ENCODE peak calls at places on chromosomes 16 and 17, in seven cellular contexts. K is HFF-Myc; W is Panc1; D is CD8-positive, alpha-beta T cell; X is Peyer's patch; Z is uterus; Y is fibroblast of lung. C is an unnamed sample.

GRCh38 chr16:19382887-19383816 is 34.5 kb upstream of the TMC5 start:
- DNase-seq in Z (no peak), K (no peak), D (no peak), X (no peak), W (no peak), Y (no peak), C (no peak)

GRCh38 chr16:88561485-88562369 is 8.5 kb upstream of the ZC3H18 start:
- DNase-seq in Y (peak), X (peak), K (no peak), W (no peak), D (peak), Z (peak), C (no peak)

GRCh38 chr17:27552467-27552779 is 78.6 kb upstream of the LGALS9 start:
- DNase-seq in D (no peak), Z (no peak), W (no peak), K (no peak), X (no peak), Y (peak), C (no peak)

GRCh38 chr16:56301391-56301850 is 110.1 kb downstream of the GNAO1 start:
- DNase-seq in K (peak), Y (peak), X (no peak), Z (no peak), D (no peak), W (no peak), C (no peak)

GRCh38 chr17:34305061-34305460 is 14.2 kb upstream of the CCL8 start:
- DNase-seq in D (no peak), W (no peak), Y (no peak), Z (no peak), K (no peak), X (no peak), C (peak)

GRCh38 chr17:64534187-64534586 is 27.4 kb downstream of the CEP95 start:
- DNase-seq in D (no peak), K (no peak), X (no peak), Y (no peak), Z (no peak), W (no peak), C (no peak)

GRCh38 chr17:17322516-17323510 is 19.6 kb downstream of the NT5M start:
- DNase-seq in Z (no peak), X (no peak), K (no peak), W (no peak), Y (no peak), D (no peak), C (no peak)

GRCh38 chr16:19330801-19331484 is 45.4 kb downstream of the CLEC19A start:
- DNase-seq in K (no peak), Y (peak), Z (no peak), W (no peak), D (no peak), X (no peak), C (no peak)

GRCh38 chr17:9224485-9224884 is 203.2 kb downstream of the NTN1 start:
- DNase-seq in Y (no peak), K (no peak), Z (no peak), D (no peak), X (no peak), W (no peak), C (no peak)

GRCh38 chr16:81641403-81642106 is 137.5 kb upstream of the PLCG2 start:
- DNase-seq in Z (no peak), W (no peak), K (no peak), Y (no peak), X (no peak), D (no peak), C (no peak)

GRCh38 chr16:24152826-24153225 is 103.3 kb upstream of the CACNG3 start:
- DNase-seq in Y (peak), X (no peak), W (no peak), K (no peak), Z (no peak), D (no peak), C (no peak)

GRCh38 chr16:89958068-89958467 is 9.5 kb downstream of the DEF8 start:
- DNase-seq in Y (peak), D (no peak), Z (no peak), X (no peak), K (no peak), W (no peak), C (no peak)

GRCh38 chr16:27243725-27244362 is 24.7 kb downstream of the NSMCE1 start:
- DNase-seq in W (no peak), Z (no peak), D (no peak), K (no peak), Y (no peak), X (peak), C (no peak)

DNA sequence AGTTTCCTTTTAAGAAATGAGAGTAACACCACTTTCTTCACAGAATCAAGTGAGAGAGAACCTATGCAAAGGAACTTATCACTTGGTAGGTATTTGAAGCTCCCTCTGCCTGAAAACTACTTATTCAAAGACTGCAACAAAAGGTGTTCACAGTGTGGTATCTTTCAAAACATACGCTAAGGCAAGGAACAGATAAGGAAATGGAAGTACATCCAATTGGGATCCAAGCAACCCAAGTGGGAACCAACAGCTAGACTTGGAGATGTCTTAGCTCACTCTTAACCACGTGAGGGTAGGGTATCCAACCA is 431 bp upstream of the PPM1E start:
- DNase-seq in X (no peak), K (no peak), Z (no peak), W (no peak), Y (no peak), D (no peak), C (no peak)
- H3K4me3 ChIP-seq in X (peak), K (peak), Z (no peak), W (peak), Y (no peak), D (peak), C (peak)

GRCh38 chr17:5422505-5422904 is 2.5 kb downstream of the RPAIN start:
- DNase-seq in Y (peak), D (no peak), W (no peak), Z (no peak), K (no peak), X (no peak), C (no peak)

GRCh38 chr17:5419959-5420653 is at the start of gene RPAIN:
- DNase-seq in D (peak), Z (peak), K (no peak), W (no peak), X (peak), Y (no peak), C (no peak)

GRCh38 chr17:5419356-5419958 is at the start of gene NUP88:
- DNase-seq in Z (peak), Y (peak), X (peak), K (peak), D (peak), W (peak), C (peak)

GRCh38 chr17:5416886-5417285 is 2.6 kb downstream of the NUP88 start:
- DNase-seq in Z (no peak), W (no peak), D (no peak), K (no peak), Y (no peak), X (no peak), C (no peak)

DNA sequence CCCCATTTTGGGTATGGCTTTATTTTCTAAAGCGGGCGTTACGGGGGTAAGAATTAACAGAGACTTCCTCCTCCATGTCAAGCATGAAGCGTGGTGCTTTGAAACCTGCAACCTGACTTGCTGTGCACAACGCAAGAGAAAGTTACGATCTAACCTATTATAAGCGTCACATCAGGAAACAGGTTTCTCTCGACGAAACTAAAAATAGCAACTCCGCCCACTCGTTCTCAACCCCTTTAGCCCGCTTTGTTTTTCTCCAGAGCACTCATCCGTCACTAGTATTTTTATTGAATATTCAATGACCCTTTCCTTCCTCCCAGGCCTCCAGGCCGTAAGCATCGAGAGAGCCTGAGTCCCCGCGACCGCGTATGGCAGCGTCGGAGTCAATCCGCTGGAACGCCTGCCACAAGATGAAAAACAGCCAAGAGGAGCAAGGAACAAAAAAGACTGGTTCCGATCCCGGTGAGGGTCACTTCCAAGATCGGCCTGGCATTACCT is 555 bp downstream of the NUP88 start:
- DNase-seq in X (peak), K (no peak), D (peak), W (no peak), Y (peak), Z (no peak), C (no peak)
- H3K4me3 ChIP-seq in X (peak), K (peak), D (peak), W (peak), Y (peak), Z (peak), C (peak)

GRCh38 chr17:79950306-79950705 is 85.4 kb downstream of the TBC1D16 start:
- DNase-seq in Z (no peak), K (no peak), W (no peak), Y (no peak), X (peak), D (no peak), C (no peak)
- H3K4me3 ChIP-seq in Z (no peak), K (no peak), W (no peak), Y (no peak), X (peak), D (no peak), C (no peak)

GRCh38 chr17:82338858-82339633 is 5.5 kb upstream of the SECTM1 start:
- DNase-seq in D (no peak), Z (peak), K (peak), W (no peak), X (peak), Y (peak), C (no peak)

GRCh38 chr17:82343560-82343959 is 10.0 kb upstream of the SECTM1 start:
- DNase-seq in X (no peak), W (no peak), D (no peak), Z (no peak), K (no peak), Y (no peak), C (no peak)

GRCh38 chr17:82342361-82343079 is 9.0 kb upstream of the SECTM1 start:
- DNase-seq in X (no peak), D (no peak), Y (no peak), Z (no peak), K (no peak), W (no peak), C (no peak)

GRCh38 chr17:82344175-82344907 is 10.8 kb upstream of the SECTM1 start:
- DNase-seq in K (no peak), Z (no peak), Y (no peak), W (no peak), X (no peak), D (no peak), C (no peak)

DNA sequence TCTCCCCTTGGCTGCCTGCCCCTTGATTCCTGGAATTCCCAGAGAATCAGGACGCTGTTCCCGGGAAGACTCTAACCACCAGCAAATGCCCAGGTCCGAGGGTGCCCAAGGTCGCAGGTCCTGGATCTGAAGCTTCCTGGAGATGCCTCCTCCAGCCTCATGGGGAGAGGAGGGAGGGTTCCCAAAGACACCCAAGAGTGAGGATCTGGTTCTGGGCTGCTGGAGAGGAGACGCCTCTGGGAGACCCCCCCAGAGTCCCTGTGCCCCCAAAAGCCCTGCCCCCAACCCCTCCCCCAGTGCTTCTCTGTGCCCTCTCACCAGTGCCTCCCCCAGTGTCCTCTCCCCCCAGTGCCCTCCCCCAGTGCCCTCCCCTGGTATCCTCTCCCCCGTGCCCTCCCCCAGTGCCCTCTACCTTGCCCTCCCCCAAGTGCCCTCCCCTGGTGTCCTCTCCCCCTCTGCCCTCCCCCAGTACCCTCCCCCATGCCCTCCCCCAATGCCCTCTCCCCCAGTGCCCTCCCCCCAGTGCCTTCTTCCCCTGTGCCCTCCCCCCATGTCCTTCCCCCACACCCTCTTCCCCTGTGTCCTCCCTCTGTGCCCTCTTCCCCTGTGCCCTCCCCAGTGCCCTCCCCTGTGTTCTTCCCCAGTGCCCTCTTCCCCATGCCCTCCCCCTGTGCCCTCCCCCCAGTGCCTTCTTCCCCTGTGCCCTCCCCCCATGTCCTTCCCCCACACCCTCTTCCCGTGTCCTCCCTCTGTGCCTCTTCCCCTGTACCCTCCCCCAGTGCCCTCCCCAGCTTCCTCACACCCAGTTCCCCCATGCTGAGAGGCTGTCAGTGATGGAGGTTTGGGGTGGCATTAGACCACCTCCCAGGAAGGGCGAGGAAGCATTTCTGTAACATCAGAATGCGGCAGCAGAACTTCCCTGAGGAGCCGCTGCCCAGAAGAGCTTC is 6.3 kb upstream of the SECTM1 start:
- DNase-seq in W (no peak), K (no peak), Z (no peak), X (peak), D (no peak), Y (no peak), C (no peak)
- H3K4me3 ChIP-seq in W (peak), K (peak), Z (peak), X (peak), D (no peak), Y (no peak), C (peak)

DNA sequence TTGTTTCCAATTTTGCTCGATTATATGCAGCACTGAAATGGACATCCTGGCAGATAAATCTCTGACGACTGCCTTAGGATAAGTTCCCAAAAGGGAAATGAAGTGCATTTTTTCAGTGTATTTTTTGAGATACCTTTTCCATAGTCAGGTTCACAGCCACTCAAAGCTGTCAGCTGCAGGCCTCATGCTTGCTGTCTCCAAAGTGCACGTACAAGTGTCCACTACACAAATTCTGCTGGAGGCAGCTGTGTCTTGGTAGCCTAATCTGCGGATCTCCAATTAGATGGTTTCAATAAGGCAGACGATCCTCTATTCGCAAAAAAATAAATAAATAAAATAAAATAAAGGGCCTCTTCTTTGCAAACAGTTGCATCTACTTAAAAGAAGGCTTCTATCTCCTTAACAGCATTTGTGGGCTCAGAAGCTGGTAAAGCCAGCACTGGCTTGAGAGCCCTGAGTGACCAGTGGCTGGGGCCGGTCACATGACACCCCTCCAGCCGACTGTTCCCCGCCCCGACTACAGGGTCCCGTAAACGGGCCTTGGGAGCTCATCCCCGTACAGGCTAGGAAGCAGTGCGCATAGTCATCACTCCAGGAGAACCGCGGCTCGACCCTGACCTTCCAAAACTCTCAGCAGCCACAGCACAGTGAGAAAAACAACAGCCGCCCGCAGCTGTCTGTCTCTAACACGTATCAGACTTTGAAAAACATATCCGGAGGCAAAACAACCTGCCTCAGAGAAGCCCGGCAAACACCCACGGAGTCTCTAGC is 18.8 kb downstream of the RPH3AL start:
- DNase-seq in D (peak), W (no peak), Z (peak), Y (peak), X (peak), K (no peak), C (no peak)
- H3K4me3 ChIP-seq in D (no peak), W (peak), Z (no peak), Y (no peak), X (peak), K (no peak), C (peak)

DNA sequence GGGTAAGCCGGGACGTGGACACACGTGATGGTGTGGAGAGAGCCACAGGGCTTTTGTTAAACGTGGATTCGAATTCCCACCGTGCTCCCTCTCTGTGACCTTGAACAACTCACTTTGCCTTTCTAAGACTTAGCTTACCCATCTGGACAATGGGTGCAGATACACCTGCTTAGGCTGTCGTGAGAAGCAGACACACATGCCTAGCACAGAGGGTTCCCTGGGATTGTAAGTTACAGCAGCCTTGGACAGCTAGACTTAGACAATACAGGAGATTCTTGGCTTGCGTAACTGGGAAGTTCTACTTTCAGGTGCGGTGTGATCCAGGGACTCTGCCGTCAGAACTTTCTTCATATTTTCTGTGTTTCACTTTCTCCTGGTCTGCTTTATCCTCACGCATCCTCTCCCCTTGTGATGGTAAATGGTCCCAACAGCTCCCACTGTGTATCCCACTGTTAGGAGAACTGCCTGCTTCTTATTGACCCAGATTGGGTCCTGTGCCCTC is 127.0 kb downstream of the ABCC1 start:
- DNase-seq in W (no peak), Z (no peak), D (no peak), K (no peak), Y (no peak), X (no peak), C (no peak)
- H3K4me3 ChIP-seq in W (no peak), Z (no peak), D (no peak), K (no peak), Y (no peak), X (no peak), C (no peak)

GRCh38 chr16:84225126-84225525 is 14.7 kb downstream of the KCNG4 start:
- DNase-seq in X (no peak), Y (no peak), W (no peak), K (no peak), Z (no peak), D (no peak), C (no peak)
- H3K4me3 ChIP-seq in X (no peak), Y (no peak), W (no peak), K (no peak), Z (no peak), D (no peak), C (no peak)

GRCh38 chr16:20675488-20676267 is 21.8 kb downstream of the ACSM1 start:
- DNase-seq in D (peak), Z (peak), K (no peak), X (peak), W (no peak), Y (no peak), C (no peak)
- H3K4me3 ChIP-seq in D (peak), Z (peak), K (no peak), X (peak), W (peak), Y (no peak), C (peak)

GRCh38 chr17:53135969-53136368 is 686.8 kb upstream of the KIF2B start:
- DNase-seq in X (no peak), K (no peak), D (no peak), W (no peak), Z (no peak), Y (no peak), C (no peak)

GRCh38 chr17:53137919-53138318 is 684.8 kb upstream of the KIF2B start:
- DNase-seq in D (no peak), W (no peak), Z (no peak), X (no peak), K (no peak), Y (no peak), C (no peak)

GRCh38 chr17:53129863-53130262 is 692.9 kb upstream of the KIF2B start:
- DNase-seq in Z (no peak), X (no peak), D (no peak), Y (no peak), W (no peak), K (no peak), C (no peak)

GRCh38 chr17:53134546-53134945 is 688.2 kb upstream of the KIF2B start:
- DNase-seq in K (no peak), X (no peak), Z (no peak), Y (no peak), D (no peak), W (no peak), C (no peak)
- H3K4me3 ChIP-seq in K (no peak), X (no peak), Z (no peak), Y (no peak), D (no peak), W (no peak), C (no peak)

DNA sequence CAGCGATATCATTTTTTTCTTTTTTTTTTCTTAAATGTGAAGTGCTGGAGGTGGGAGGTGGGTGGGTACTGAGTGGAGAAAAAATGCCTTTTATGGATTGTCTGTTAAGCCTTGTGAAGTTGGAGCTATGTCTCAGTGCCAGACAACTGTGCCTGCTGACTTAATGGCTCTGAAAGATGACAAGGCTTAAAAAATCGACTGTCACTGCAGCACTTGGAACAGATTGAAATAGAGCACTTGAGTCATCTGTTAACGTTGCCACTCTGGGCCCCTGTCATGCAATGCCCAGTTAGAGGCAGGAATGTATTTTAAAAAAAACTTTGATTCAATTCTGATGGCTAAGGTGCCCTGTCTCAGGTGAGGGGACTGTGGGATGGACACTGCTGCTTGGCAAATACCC is 108.2 kb upstream of the HS3ST2 start:
- DNase-seq in Z (no peak), K (no peak), W (no peak), Y (no peak), X (no peak), D (no peak), C (no peak)
- H3K4me3 ChIP-seq in Z (no peak), K (no peak), W (no peak), Y (no peak), X (no peak), D (no peak), C (no peak)